ENCODE peak calls at places on chromosomes 3 and 15, in four cellular contexts. A is sigmoid colon, V is fibroblast of pulmonary artery, W is kidney epithelial cell. U is an unnamed sample.

GRCh38 chr15:49620174-49620573 is 444 bp downstream of the FAM227B start:
- DNase-seq in A (no peak), V (peak), W (no peak), U (no peak)

GRCh38 chr15:82952156-82953081 is at the start of gene HOMER2:
- DNase-seq in A (no peak), V (no peak), W (no peak), U (no peak)

GRCh38 chr3:172987268-172987667 is 153.8 kb downstream of the SPATA16 start:
- DNase-seq in A (no peak), V (peak), W (no peak), U (no peak)

GRCh38 chr3:49469037-49469875 is 811 bp upstream of the DAG1 start:
- DNase-seq in A (peak), V (peak), W (no peak), U (no peak)

GRCh38 chr15:65494066-65494465 is 23.4 kb downstream of the DPP8 start:
- DNase-seq in A (no peak), V (no peak), W (no peak), U (no peak)

GRCh38 chr3:183400352-183400751 is 28.1 kb downstream of the MCF2L2 start:
- DNase-seq in A (no peak), V (no peak), W (no peak), U (no peak)

GRCh38 chr3:183664913-183665381 is 29.5 kb downstream of the KLHL24 start:
- DNase-seq in A (no peak), V (peak), W (peak), U (no peak)

GRCh38 chr3:129429597-129429996 is 1.2 kb upstream of the EFCAB12 start:
- DNase-seq in A (no peak), V (no peak), W (no peak), U (no peak)

GRCh38 chr3:153290278-153291015 is 128.4 kb downstream of the RAP2B start:
- DNase-seq in A (no peak), V (no peak), W (no peak), U (no peak)

GRCh38 chr3:41690766-41691563 is 270.9 kb downstream of the ULK4 start:
- DNase-seq in A (no peak), V (peak), W (no peak), U (no peak)

GRCh38 chr3:20648294-20648693 is 462.3 kb upstream of the SGO1 start:
- DNase-seq in A (no peak), V (peak), W (peak), U (no peak)

GRCh38 chr3:16181361-16181760 is 6.9 kb downstream of the GALNT15 start:
- DNase-seq in A (peak), V (no peak), W (no peak), U (no peak)

GRCh38 chr3:30689202-30689641 is 82.8 kb downstream of the TGFBR2 start:
- DNase-seq in A (no peak), V (peak), W (peak), U (no peak)

DNA sequence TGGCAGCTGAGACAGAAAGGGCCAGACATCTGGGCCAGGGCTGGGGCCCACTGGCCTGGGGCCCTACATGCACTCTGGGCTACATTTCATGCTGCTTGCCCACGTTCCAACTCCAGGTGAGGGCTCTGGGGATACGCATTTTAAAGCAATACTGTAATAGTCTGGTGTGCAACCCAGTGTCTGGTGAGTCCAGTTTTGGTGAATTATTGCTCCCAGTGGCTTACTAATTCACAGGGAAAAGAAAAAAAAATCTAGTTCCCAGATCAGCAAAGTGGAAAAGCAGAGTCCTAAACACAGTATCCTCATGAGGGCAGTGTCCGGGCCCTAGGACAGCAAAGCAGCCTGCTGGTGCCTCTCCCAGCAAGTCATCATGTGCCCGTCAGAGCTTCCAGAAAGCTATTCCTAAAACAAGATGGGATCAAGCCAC is 82.4 kb downstream of the CCNL1 start:
- DNase-seq in A (no peak), V (peak), W (no peak), U (no peak)
- TF ChIP-seq CTCF in A (no peak), V (peak), W (peak), U (no peak)

GRCh38 chr3:141368925-141369794 is 856 bp downstream of the ZBTB38 start:
- DNase-seq in A (no peak), V (peak), W (no peak), U (no peak)

GRCh38 chr3:141368062-141368924 is at the start of gene ZBTB38:
- DNase-seq in A (peak), V (peak), W (peak), U (peak)

GRCh38 chr3:141367038-141367730 is 1.1 kb upstream of the ZBTB38 start:
- DNase-seq in A (peak), V (peak), W (peak), U (no peak)

GRCh38 chr3:141365206-141365605 is 3.1 kb upstream of the ZBTB38 start:
- DNase-seq in A (no peak), V (no peak), W (no peak), U (no peak)

GRCh38 chr3:141366285-141367037 is 1.8 kb upstream of the ZBTB38 start:
- DNase-seq in A (peak), V (peak), W (peak), U (no peak)
- TF ChIP-seq CTCF in A (no peak), V (peak), W (no peak), U (no peak)

DNA sequence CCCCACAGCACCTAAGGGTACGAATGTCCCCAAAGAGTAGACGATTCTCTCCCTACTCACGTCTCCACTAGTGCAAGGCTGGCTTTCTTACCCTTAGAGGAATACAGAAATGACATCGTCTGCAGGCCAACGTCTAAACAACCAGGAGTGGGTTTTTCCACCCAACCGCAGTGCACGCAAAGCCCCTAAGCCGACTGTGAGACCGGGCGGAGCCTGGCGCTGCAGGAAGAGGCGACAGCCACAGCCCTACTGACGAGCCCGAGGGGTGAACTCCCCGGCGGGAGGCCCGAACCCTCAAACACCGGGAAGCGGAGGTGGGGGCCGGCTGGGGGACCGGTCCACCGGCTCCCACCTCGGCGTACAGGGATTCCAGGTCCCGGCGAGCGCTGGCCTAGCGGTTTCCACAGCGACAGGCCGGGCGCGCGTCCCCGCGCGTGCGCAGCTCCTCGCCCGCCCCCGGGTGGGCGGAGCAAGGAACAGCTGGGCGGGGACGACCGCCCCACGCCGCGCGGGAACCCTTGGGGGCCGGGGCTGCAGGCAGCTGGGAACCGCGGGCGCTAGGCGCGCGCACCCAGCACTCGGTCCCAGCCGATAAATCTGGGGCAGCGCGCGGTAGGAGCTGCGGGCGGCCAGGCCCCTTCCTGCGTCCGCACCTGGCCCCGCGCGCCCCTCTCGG is at the start of the genes CEP19 and PIGX:
- DNase-seq in A (peak), V (peak), W (peak), U (peak)
- TF ChIP-seq CTCF in A (no peak), V (no peak), W (no peak), U (no peak)

DNA sequence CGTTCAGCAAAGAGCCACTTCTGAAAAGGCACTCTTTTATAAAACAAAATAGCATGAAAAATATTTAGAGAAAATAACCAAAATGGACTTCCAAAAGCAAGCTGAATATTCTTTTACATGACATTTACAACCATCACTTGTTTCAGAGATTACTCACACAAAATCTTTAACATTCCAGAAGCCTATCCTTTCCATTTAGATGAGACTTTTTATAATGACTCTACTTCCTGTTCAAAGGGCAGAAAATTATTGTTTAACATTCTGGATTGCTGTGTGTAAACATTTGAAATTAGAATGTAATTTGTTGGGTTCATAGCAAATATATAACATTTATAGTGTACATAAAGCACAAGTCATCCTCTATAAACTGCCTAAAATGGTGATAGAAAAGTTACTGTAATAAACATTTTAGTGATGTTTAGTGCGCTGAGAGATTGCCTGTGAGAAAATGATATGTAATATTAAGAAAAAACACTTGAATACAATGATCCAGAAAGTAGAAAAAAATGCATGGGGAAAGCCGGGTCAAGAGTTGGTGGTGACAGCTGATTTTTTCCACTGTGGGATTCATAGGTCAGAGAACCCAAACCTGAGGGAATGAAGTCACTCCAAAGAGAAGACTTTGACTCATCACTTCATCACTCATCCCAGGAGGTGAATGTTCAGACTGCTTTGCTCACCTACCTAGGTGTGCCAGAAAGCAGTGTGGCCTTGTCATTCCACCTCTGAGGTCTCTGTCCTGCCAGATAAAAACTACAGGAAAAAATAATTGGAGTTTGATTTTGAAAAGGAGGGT is 305.8 kb downstream of the ARPP21 start:
- DNase-seq in A (no peak), V (peak), W (peak), U (no peak)
- TF ChIP-seq CTCF in A (no peak), V (no peak), W (no peak), U (no peak)

GRCh38 chr15:81809543-81809942 is 236.3 kb downstream of the MEX3B start:
- DNase-seq in A (no peak), V (peak), W (no peak), U (no peak)
- TF ChIP-seq CTCF in A (no peak), V (peak), W (no peak), U (no peak)

DNA sequence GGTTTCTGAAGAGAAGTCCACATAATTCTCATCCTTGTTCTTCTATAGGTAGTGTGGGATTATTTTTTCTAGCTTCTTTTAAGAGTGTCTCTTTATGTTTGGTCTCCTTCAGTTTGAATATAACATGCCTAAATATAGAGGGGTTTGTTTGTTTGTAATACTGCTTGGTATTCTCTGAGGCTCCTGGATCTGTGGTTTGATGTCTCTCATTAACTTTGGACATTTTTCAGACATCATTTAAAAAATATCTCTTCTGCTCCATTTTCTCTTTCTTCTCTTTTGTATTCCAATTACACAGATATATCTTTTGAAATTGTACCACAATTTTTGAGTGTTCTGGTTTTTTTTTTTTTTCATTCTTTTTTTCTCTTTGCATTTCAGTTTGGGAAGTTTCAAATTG is 113.1 kb downstream of the ARNT2 start:
- DNase-seq in A (no peak), V (no peak), W (no peak), U (no peak)
- TF ChIP-seq CTCF in A (no peak), V (no peak), W (no peak), U (no peak)

GRCh38 chr3:23926736-23927135 is 9.8 kb downstream of the RPL15 start:
- DNase-seq in A (no peak), V (no peak), W (no peak), U (no peak)
- TF ChIP-seq CTCF in A (no peak), V (peak), W (no peak), U (no peak)

DNA sequence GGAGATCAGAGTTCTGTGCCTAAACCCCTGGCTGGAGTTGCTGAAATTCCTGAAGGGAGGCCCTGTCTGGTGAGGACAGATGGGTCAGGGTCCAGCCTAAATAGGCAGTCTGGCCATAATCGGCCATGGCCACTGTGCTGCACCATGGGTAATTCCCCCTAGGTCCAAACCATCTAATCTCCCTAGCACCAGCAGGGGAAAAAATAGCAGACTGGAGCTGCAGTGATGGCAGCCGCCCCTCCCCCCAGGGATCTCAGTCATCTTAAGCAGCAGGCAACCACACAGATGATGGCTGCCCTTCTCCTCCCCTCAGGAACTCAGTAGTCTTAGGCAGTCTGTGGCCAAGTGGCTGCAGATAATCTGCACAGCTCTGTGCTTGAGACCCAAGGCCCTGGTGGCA is 68.4 kb upstream of the CD96 start:
- DNase-seq in A (no peak), V (no peak), W (no peak), U (no peak)
- TF ChIP-seq CTCF in A (no peak), V (no peak), W (no peak), U (no peak)

U was measured in natural killer cell.